ENCODE peak calls at places on chromosomes 13 and 19, in five cellular contexts. V, M, T, W and L are unnamed samples.

GRCh38 chr19:30119180-30119920 is 177.3 kb downstream of the URI1 start:
- DNase-seq in V (no peak), M (no peak), T (no peak), W (no peak), L (no peak)

GRCh38 chr19:48965806-48966540 is 864 bp downstream of the FTL start:
- DNase-seq in V (peak), M (peak), T (peak), W (peak), L (peak)

GRCh38 chr13:74289861-74290260 is 155.7 kb upstream of the KLF12 start:
- DNase-seq in V (no peak), M (no peak), T (no peak), W (no peak), L (no peak)

GRCh38 chr19:33767898-33768413 is 28.7 kb upstream of the KCTD15 start:
- DNase-seq in V (peak), M (peak), T (no peak), W (peak), L (no peak)

GRCh38 chr13:33206425-33206824 is 79.1 kb downstream of the STARD13 start:
- DNase-seq in V (peak), M (peak), T (no peak), W (no peak), L (no peak)

GRCh38 chr19:12938054-12938535 is 314 bp upstream of the CALR start:
- DNase-seq in V (peak), M (peak), T (peak), W (peak), L (peak)

GRCh38 chr13:59747529-59747928 is 416.2 kb downstream of the DIAPH3 start:
- DNase-seq in V (no peak), M (peak), T (no peak), W (no peak), L (no peak)

GRCh38 chr19:15114153-15114540 is 6.9 kb downstream of the SYDE1 start:
- DNase-seq in V (peak), M (no peak), T (peak), W (no peak), L (no peak)

GRCh38 chr19:46426035-46426505 is 2.7 kb downstream of the PNMA8C start:
- DNase-seq in V (peak), M (no peak), T (no peak), W (peak), L (no peak)

GRCh38 chr13:51645154-51645650 is 60.9 kb downstream of the WDFY2 start:
- DNase-seq in V (peak), M (no peak), T (peak), W (no peak), L (no peak)

GRCh38 chr13:97141564-97142005 is 80.5 kb upstream of the MBNL2 start:
- DNase-seq in V (peak), M (peak), T (peak), W (peak), L (no peak)

GRCh38 chr19:14248578-14249011 is 42.6 kb upstream of the ADGRL1 start:
- DNase-seq in V (peak), M (peak), T (no peak), W (no peak), L (peak)

GRCh38 chr19:16118489-16119033 is 6.9 kb downstream of the RAB8A start:
- DNase-seq in V (no peak), M (no peak), T (no peak), W (no peak), L (no peak)

GRCh38 chr13:79353698-79354097 is 52.4 kb downstream of the RBM26 start:
- DNase-seq in V (no peak), M (no peak), T (no peak), W (no peak), L (no peak)
- TF ChIP-seq CTCF in V (no peak), M (no peak), T (no peak), W (no peak), L (no peak)

GRCh38 chr13:72805663-72806341 is 23.9 kb downstream of the PIBF1 start:
- DNase-seq in V (peak), M (no peak), T (no peak), W (no peak), L (no peak)
- TF ChIP-seq CTCF in V (no peak), M (no peak), T (no peak), W (no peak), L (no peak)

GRCh38 chr13:49524740-49525501 is 29.2 kb downstream of the PHF11 start:
- DNase-seq in V (no peak), M (peak), T (no peak), W (no peak), L (no peak)
- TF ChIP-seq CTCF in V (no peak), M (no peak), T (no peak), W (no peak), L (no peak)

GRCh38 chr13:77521595-77522367 is 13.7 kb upstream of the SCEL start:
- DNase-seq in V (no peak), M (peak), T (no peak), W (peak), L (no peak)

GRCh38 chr13:77521194-77521593 is 14.3 kb upstream of the SCEL start:
- DNase-seq in V (no peak), M (peak), T (peak), W (peak), L (no peak)

GRCh38 chr13:77518266-77518665 is 17.2 kb upstream of the SCEL start:
- DNase-seq in V (no peak), M (no peak), T (no peak), W (no peak), L (no peak)

GRCh38 chr13:77522444-77522843 is 13.1 kb upstream of the SCEL start:
- DNase-seq in V (no peak), M (no peak), T (no peak), W (no peak), L (no peak)

GRCh38 chr13:77519808-77520207 is 15.7 kb upstream of the SCEL start:
- DNase-seq in V (no peak), M (peak), T (no peak), W (no peak), L (no peak)
- TF ChIP-seq CTCF in V (no peak), M (no peak), T (no peak), W (no peak), L (no peak)